ENCODE peak calls at places on chromosomes 1 and 21, in four cellular contexts. W is K562, O is GM12878, D is HepG2. A is an unnamed sample.

GRCh38 chr1:30303387-30303786 is 420.0 kb downstream of the MATN1 start:
- DNase-seq in W (no peak), O (no peak), D (no peak), A (no peak)

GRCh38 chr1:234543442-234544093 is 64.6 kb upstream of the TARBP1 start:
- DNase-seq in W (peak), O (no peak), D (no peak), A (no peak)

GRCh38 chr1:165152109-165152508 is 204.4 kb downstream of the LMX1A start:
- DNase-seq in W (no peak), O (no peak), D (no peak), A (no peak)

GRCh38 chr1:225840223-225840610 is 30.3 kb downstream of the EPHX1 start:
- DNase-seq in W (no peak), O (no peak), D (no peak), A (no peak)

GRCh38 chr1:240618946-240619345 is 7.0 kb upstream of the GREM2 start:
- DNase-seq in W (no peak), O (no peak), D (no peak), A (no peak)

GRCh38 chr21:34797926-34798595 is 129.3 kb downstream of the CLIC6 start:
- DNase-seq in W (no peak), O (no peak), D (no peak), A (no peak)

GRCh38 chr1:225413708-225414375 is 14.0 kb downstream of the LBR start:
- DNase-seq in W (no peak), O (no peak), D (no peak), A (no peak)

GRCh38 chr1:243286409-243287127 is 30.7 kb downstream of the SDCCAG8 start:
- DNase-seq in W (no peak), O (no peak), D (no peak), A (no peak)

GRCh38 chr21:34509151-34509550 is 2.9 kb downstream of the KCNE1 start:
- DNase-seq in W (peak), O (no peak), D (no peak), A (no peak)

GRCh38 chr1:208511242-208511860 is 267.2 kb upstream of the PLXNA2 start:
- DNase-seq in W (no peak), O (no peak), D (no peak), A (no peak)

GRCh38 chr21:38831526-38832467 is 26.1 kb downstream of the ETS2 start:
- DNase-seq in W (peak), O (peak), D (peak), A (no peak)

GRCh38 chr1:32241011-32241763 is 5.8 kb upstream of the FAM167B start:
- DNase-seq in W (peak), O (no peak), D (no peak), A (no peak)

GRCh38 chr1:73359001-73359400 is 839.0 kb downstream of the LRRIQ3 start:
- DNase-seq in W (no peak), O (no peak), D (no peak), A (no peak)

GRCh38 chr1:184160236-184160635 is 108.7 kb downstream of the TSEN15 start:
- DNase-seq in W (no peak), O (peak), D (no peak), A (no peak)

GRCh38 chr1:236334893-236335545 is 53.3 kb upstream of the ERO1B start:
- DNase-seq in W (no peak), O (no peak), D (no peak), A (no peak)

GRCh38 chr1:22018583-22019559 is 17.4 kb downstream of the CELA3A start:
- DNase-seq in W (peak), O (peak), D (no peak), A (no peak)

GRCh38 chr1:22773981-22774471 is 63.4 kb downstream of the EPHB2 start:
- DNase-seq in W (no peak), O (no peak), D (no peak), A (no peak)

GRCh38 chr1:183719976-183720497 is 66.9 kb upstream of the APOBEC4 start:
- DNase-seq in W (no peak), O (no peak), D (no peak), A (no peak)

GRCh38 chr21:17610862-17611261 is 1.8 kb downstream of the BTG3 start:
- DNase-seq in W (peak), O (no peak), D (peak), A (no peak)

GRCh38 chr1:228867093-228867950 is 132.0 kb downstream of the RHOU start:
- DNase-seq in W (peak), O (no peak), D (no peak), A (peak)

GRCh38 chr1:15719721-15720120 is 16.3 kb upstream of the SLC25A34 start:
- DNase-seq in W (no peak), O (no peak), D (no peak), A (no peak)
- TF ChIP-seq TARDBP in W (no peak), O (no peak), D (no peak), A (no peak)

GRCh38 chr21:41808846-41809245 is 42.0 kb upstream of the RIPK4 start:
- DNase-seq in W (no peak), O (no peak), D (no peak), A (no peak)
- TF ChIP-seq TARDBP in W (no peak), O (no peak), D (no peak), A (no peak)

DNA sequence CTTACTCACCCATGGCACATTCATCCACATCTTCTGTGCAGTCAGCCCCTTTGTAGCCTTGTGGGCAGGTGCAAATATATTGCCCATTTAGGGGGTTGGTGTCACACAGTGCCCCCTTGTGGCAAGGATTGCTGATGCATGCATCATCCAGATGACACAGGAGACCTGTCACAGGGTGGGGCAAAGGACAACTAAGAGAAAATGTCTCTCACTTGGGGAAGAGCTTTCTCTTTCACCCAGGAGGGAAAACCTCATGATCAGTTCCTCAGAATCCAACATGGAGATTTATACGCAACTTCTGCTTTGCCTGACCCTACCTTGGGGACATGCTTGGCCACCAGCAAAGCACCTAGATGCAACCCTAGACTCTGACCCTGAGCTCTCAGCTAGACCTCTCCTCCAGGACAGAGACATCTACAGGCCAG is 71.8 kb upstream of the ADAM30 start:
- DNase-seq in W (peak), O (peak), D (peak), A (peak)
- TF ChIP-seq TARDBP in W (no peak), O (no peak), D (no peak), A (no peak)

GRCh38 chr1:117067528-117068370 is 7.6 kb downstream of the TTF2 start:
- DNase-seq in W (peak), O (peak), D (peak), A (peak)

GRCh38 chr1:117070124-117070523 is 10.0 kb downstream of the TTF2 start:
- DNase-seq in W (no peak), O (peak), D (no peak), A (no peak)

GRCh38 chr1:117068580-117068979 is 8.5 kb downstream of the TTF2 start:
- DNase-seq in W (no peak), O (no peak), D (no peak), A (no peak)

GRCh38 chr1:117066367-117066766 is 6.2 kb downstream of the TTF2 start:
- DNase-seq in W (no peak), O (no peak), D (no peak), A (no peak)

GRCh38 chr1:117069220-117069844 is 9.2 kb downstream of the TTF2 start:
- DNase-seq in W (no peak), O (no peak), D (no peak), A (no peak)
- TF ChIP-seq TARDBP in W (no peak), O (no peak), D (no peak), A (no peak)

GRCh38 chr21:44286086-44286715 is 525 bp downstream of the AIRE start:
- DNase-seq in W (no peak), O (no peak), D (no peak), A (no peak)

GRCh38 chr21:44289381-44290010 is 3.8 kb downstream of the AIRE start:
- DNase-seq in W (no peak), O (no peak), D (no peak), A (no peak)

GRCh38 chr21:44286716-44287632 is 1.3 kb downstream of the AIRE start:
- DNase-seq in W (no peak), O (no peak), D (no peak), A (no peak)

GRCh38 chr21:44290327-44291077 is 4.8 kb downstream of the AIRE start:
- DNase-seq in W (no peak), O (no peak), D (no peak), A (no peak)

DNA sequence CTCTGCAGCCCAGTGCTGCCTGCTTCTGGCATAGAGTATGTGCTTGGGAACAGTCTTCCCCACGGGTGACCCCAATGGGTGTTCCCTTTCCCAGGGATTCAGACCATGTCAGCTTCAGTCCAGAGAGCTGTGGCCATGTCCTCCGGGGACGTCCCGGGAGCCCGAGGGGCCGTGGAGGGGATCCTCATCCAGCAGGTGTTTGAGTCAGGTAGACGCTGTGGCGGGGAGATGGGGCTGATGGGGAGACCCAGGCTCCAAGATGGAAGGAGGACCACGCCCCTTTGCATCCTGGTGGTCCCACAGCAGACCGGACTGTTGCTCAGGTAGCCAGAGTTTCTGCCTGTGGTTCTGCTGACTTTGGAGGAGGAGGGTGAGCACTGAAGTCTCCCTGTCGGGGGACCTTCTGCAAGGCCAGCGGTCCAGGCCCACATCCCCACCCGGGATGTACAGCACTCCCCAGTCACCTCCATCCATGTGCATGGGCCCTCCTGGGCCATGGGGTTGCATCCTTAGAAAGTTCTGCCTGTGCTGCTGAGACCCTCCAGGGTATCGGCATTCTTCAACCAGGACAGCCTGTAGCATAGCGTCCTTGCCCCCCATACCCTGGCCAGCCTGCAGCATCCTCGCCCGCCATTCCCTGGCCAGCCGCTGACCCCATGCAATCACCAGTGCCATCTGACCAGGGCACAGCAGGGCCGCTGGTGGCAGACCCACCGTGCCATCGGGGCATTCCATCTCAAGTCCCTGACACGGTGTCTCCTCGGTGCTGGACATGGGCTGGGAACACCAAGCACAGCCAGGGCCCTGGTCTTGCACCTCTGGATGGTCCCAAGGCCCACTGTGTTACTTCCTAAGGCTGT is 2.8 kb downstream of the AIRE start:
- DNase-seq in W (no peak), O (no peak), D (no peak), A (no peak)
- TF ChIP-seq TARDBP in W (no peak), O (no peak), D (no peak), A (no peak)